ENCODE peak calls at places on chromosomes 3 and 15, in four cellular contexts. Y is activated CD4-positive, CD25-positive, alpha-beta regulatory T cell; D is PC-3; P is NCI-H2171. I is an unnamed sample.

GRCh38 chr3:178385280-178385952 is 150.8 kb upstream of the KCNMB2 start:
- DNase-seq in Y (no peak), D (peak), P (peak), I (no peak)

GRCh38 chr3:195823286-195823685 is 11.6 kb upstream of the MUC4 start:
- DNase-seq in Y (no peak), D (no peak), P (no peak), I (no peak)

GRCh38 chr3:141105828-141106628 is 54.9 kb downstream of the SPSB4 start:
- DNase-seq in Y (no peak), D (peak), P (peak), I (peak)

GRCh38 chr15:32730677-32731654 is 13.2 kb downstream of the GREM1 start:
- DNase-seq in Y (no peak), D (peak), P (peak), I (no peak)

GRCh38 chr3:13626396-13626795 is 77.5 kb downstream of the FBLN2 start:
- DNase-seq in Y (no peak), D (no peak), P (no peak), I (no peak)

GRCh38 chr15:63076136-63077005 is 33.8 kb downstream of the TPM1 start:
- DNase-seq in Y (no peak), D (no peak), P (no peak), I (no peak)

GRCh38 chr3:161310649-161311423 is 60.5 kb downstream of the SPTSSB start:
- DNase-seq in Y (no peak), D (no peak), P (no peak), I (peak)

GRCh38 chr3:109265300-109265699 is 51.0 kb downstream of the DPPA2 start:
- DNase-seq in Y (no peak), D (peak), P (no peak), I (no peak)

GRCh38 chr3:152835311-152836102 is 576 bp downstream of the P2RY1 start:
- DNase-seq in Y (no peak), D (peak), P (peak), I (no peak)

GRCh38 chr3:174202561-174202960 is 656.6 kb upstream of the NAALADL2 start:
- DNase-seq in Y (no peak), D (peak), P (no peak), I (no peak)

GRCh38 chr15:67836477-67836876 is 3.4 kb downstream of the RNU6-1 start:
- DNase-seq in Y (no peak), D (peak), P (peak), I (peak)

GRCh38 chr15:48989175-48989574 is 25.5 kb upstream of the SHC4 start:
- DNase-seq in Y (no peak), D (no peak), P (no peak), I (no peak)

GRCh38 chr15:35567392-35567791 is 21.4 kb upstream of the DPH6 start:
- DNase-seq in Y (no peak), D (no peak), P (no peak), I (no peak)

GRCh38 chr3:63500196-63500595 is 152.3 kb upstream of the SNTN start:
- DNase-seq in Y (no peak), D (no peak), P (no peak), I (no peak)

GRCh38 chr3:80492162-80492561 is 724.4 kb upstream of the ROBO1 start:
- DNase-seq in Y (no peak), D (peak), P (no peak), I (no peak)

GRCh38 chr3:63613561-63613960 is 38.9 kb upstream of the SNTN start:
- DNase-seq in Y (no peak), D (no peak), P (no peak), I (no peak)

GRCh38 chr15:99621767-99622166 is 56.0 kb downstream of the MEF2A start:
- DNase-seq in Y (no peak), D (no peak), P (no peak), I (no peak)

GRCh38 chr15:100457201-100457600 is 71.5 kb downstream of the CERS3 start:
- DNase-seq in Y (no peak), D (no peak), P (no peak), I (no peak)

GRCh38 chr15:48999314-48999713 is 35.6 kb upstream of the SHC4 start:
- DNase-seq in Y (no peak), D (no peak), P (no peak), I (no peak)

GRCh38 chr3:39216176-39216790 is 23.9 kb upstream of the XIRP1 start:
- DNase-seq in Y (no peak), D (no peak), P (no peak), I (no peak)

GRCh38 chr15:92392462-92392861 is 1.2 kb upstream of the ST8SIA2 start:
- DNase-seq in Y (no peak), D (no peak), P (no peak), I (no peak)

GRCh38 chr3:146134348-146135117 is 26.5 kb downstream of the PLOD2 start:
- DNase-seq in Y (no peak), D (no peak), P (peak), I (no peak)

GRCh38 chr3:14162178-14162577 is 16.2 kb downstream of the XPC start:
- DNase-seq in Y (no peak), D (no peak), P (no peak), I (no peak)

GRCh38 chr3:187186801-187187421 is 10.4 kb upstream of the RTP1 start:
- DNase-seq in Y (no peak), D (peak), P (no peak), I (no peak)

I was measured in stimulated activated naive CD4-positive, alpha-beta T cell treated with Interleukin-2 at 50 U/mL for 16 hours.